ENCODE peak calls at places on chromosomes 4 and X, in four cellular contexts. A is fibroblast of lung, L is OCI-LY7, I is HCT116. D is an unnamed sample.

GRCh38 chrX:106959897-106960296 is 39.7 kb downstream of the CLDN2 start:
- DNase-seq in I (no peak), L (no peak), A (no peak), D (peak; percentile 47)

GRCh38 chr4:6338175-6338950 is 68.7 kb downstream of the WFS1 start:
- DNase-seq in L (peak; percentile 38), A (no peak), I (no peak), D (no peak)

GRCh38 chr4:57020467-57021101 is 41.9 kb downstream of the POLR2B start:
- DNase-seq in A (peak; percentile 88), I (no peak), L (no peak), D (no peak)

GRCh38 chr4:113689394-113689793 is 72.1 kb downstream of the CAMK2D start:
- DNase-seq in A (no peak), I (no peak), L (no peak), D (no peak)

GRCh38 chr4:14837860-14838259 is 164.4 kb upstream of the CPEB2 start:
- DNase-seq in I (no peak), L (peak; percentile 2), A (no peak), D (peak; percentile 16)

GRCh38 chr4:25160714-25161598 is 707 bp upstream of the SEPSECS start:
- DNase-seq in A (peak; percentile 40), L (peak; percentile 19), I (no peak), D (no peak)

GRCh38 chr4:126238010-126238409 is 923.3 kb downstream of the FAT4 start:
- DNase-seq in A (no peak), I (no peak), L (no peak), D (peak; percentile 40)

GRCh38 chr4:159757471-159757870 is 654.6 kb downstream of the RAPGEF2 start:
- DNase-seq in A (no peak), I (no peak), L (no peak), D (no peak)

GRCh38 chrX:106912864-106913263 is 7.3 kb upstream of the CLDN2 start:
- DNase-seq in L (no peak), I (no peak), A (peak; percentile 45), D (no peak)

GRCh38 chrX:153773218-153773611 is 7.6 kb upstream of the SRPK3 start:
- DNase-seq in L (no peak), I (no peak), A (no peak), D (no peak)

GRCh38 chr4:183601381-183601780 is 57.6 kb downstream of the RWDD4 start:
- DNase-seq in I (no peak), L (no peak), A (no peak), D (no peak)

GRCh38 chrX:10615931-10616780 is 4.2 kb downstream of the MID1 start:
- DNase-seq in A (peak; percentile 71), L (peak; percentile 28), I (no peak), D (peak; percentile 75)

GRCh38 chr4:150297861-150298474 is 219.7 kb downstream of the DCLK2 start:
- DNase-seq in L (peak; percentile 48), I (peak; percentile 45), A (peak; percentile 53), D (peak; percentile 74)
- TF ChIP-seq CTCF in L (peak; percentile 90), I (peak; percentile 52), A (peak; percentile 69), D (peak; percentile 94)

GRCh38 chr4:62117879-62118278 is 917.8 kb downstream of the ADGRL3 start:
- DNase-seq in L (no peak), A (peak; percentile 7), I (no peak), D (no peak)
- H2AFZ ChIP-seq in L (no peak overlapping the region), A (no peak overlapping the region), I (no peak overlapping the region), D (no peak overlapping the region)

GRCh38 chr4:106496066-106496465 is 127.5 kb upstream of the GIMD1 start:
- DNase-seq in L (no peak), A (no peak), I (no peak), D (no peak)

GRCh38 chr4:106494066-106494465 is 125.5 kb upstream of the GIMD1 start:
- DNase-seq in I (no peak), A (peak; percentile 14), L (no peak), D (no peak)

GRCh38 chr4:106497271-106497670 is 128.7 kb upstream of the GIMD1 start:
- DNase-seq in L (no peak), I (no peak), A (peak; percentile 0), D (no peak)

DNA sequence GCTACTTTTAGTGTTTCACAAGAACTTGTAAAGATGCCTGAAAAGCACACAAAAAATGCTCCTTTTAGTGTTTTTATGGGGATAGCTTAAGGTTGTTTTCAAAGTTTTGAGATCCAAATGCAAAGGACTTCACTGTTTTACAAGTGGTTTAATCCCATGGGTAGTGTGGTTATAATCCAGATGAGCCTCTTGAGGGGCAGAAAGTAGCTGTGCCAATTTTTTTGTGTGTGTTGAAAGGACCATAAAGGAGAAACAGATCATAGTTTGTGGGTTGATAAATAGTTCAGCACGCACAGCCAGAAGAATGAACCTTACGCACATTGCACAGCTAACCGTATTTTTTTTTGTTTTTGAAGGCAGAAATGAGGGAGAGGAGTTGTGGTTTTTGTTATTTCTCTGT is 126.9 kb upstream of the GIMD1 start:
- DNase-seq in I (no peak), A (peak; percentile 9), L (no peak), D (no peak)
- H3K4me3 ChIP-seq in I (no peak overlapping the region), A (no peak overlapping the region), L (no peak overlapping the region), D (no peak overlapping the region)

GRCh38 chr4:77852892-77853495 is 9.6 kb upstream of the MRPL1 start:
- DNase-seq in I (no peak), A (no peak), L (peak; percentile 48), D (no peak)
- TF ChIP-seq CTCF in I (no peak), A (no peak), L (no peak), D (no peak)

GRCh38 chr4:17096692-17097091 is 198.2 kb upstream of the LDB2 start:
- DNase-seq in L (no peak), A (peak; percentile 29), I (no peak), D (no peak)

GRCh38 chr4:17092990-17093880 is 194.8 kb upstream of the LDB2 start:
- DNase-seq in I (no peak), L (no peak), A (no peak), D (no peak)

GRCh38 chr4:17094209-17094608 is 195.8 kb upstream of the LDB2 start:
- DNase-seq in A (peak; percentile 26), L (no peak), I (no peak), D (no peak)

GRCh38 chr4:17095771-17096170 is 197.3 kb upstream of the LDB2 start:
- DNase-seq in A (no peak), I (no peak), L (no peak), D (no peak)

GRCh38 chr4:17094811-17095210 is 196.4 kb upstream of the LDB2 start:
- DNase-seq in L (no peak), I (no peak), A (peak; percentile 36), D (no peak)
- H2AFZ ChIP-seq in L (no peak overlapping the region), I (no peak overlapping the region), A (peak overlapping the region; percentile 17), D (peak overlapping the region; percentile 85)

DNA sequence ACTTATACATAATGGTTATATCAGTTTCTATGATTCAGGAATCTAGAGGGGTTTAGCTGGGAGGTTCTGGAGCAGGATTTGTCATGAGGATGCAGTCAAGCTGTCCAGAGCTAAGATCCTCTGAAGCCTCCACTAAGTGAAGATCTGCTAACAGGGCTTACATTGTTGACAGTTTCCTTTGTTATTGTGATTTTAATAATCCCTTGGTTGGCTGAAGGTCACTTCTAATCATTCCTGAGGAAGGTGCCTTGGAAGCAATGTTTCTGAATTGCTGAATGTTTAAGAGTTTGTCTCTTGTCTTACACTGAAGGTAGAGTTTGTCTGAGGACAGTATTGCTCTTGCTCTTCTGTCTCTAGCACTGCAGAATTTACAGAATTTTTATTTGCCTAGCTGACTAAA is 41.3 kb downstream of the BANK1 start:
- DNase-seq in L (no peak), A (no peak), I (no peak), D (no peak)
- H3K4me3 ChIP-seq in L (no peak overlapping the region), A (no peak overlapping the region), I (no peak overlapping the region), D (no peak overlapping the region)

GRCh38 chr4:98928131-98928504 is 815 bp downstream of the EIF4E start:
- DNase-seq in L (peak; percentile 84), A (peak; percentile 84), I (peak; percentile 64), D (peak; percentile 93)

GRCh38 chr4:98929341-98930267 is 671 bp upstream of the EIF4E start:
- DNase-seq in L (peak; percentile 24), A (peak; percentile 98), I (peak; percentile 94), D (no peak)

GRCh38 chr4:98930311-98930865 is 1.5 kb upstream of the EIF4E start:
- DNase-seq in A (no peak), L (no peak), I (no peak), D (no peak)

GRCh38 chr4:98932539-98932938 is 3.6 kb upstream of the EIF4E start:
- DNase-seq in A (peak; percentile 60), L (no peak), I (no peak), D (no peak)

DNA sequence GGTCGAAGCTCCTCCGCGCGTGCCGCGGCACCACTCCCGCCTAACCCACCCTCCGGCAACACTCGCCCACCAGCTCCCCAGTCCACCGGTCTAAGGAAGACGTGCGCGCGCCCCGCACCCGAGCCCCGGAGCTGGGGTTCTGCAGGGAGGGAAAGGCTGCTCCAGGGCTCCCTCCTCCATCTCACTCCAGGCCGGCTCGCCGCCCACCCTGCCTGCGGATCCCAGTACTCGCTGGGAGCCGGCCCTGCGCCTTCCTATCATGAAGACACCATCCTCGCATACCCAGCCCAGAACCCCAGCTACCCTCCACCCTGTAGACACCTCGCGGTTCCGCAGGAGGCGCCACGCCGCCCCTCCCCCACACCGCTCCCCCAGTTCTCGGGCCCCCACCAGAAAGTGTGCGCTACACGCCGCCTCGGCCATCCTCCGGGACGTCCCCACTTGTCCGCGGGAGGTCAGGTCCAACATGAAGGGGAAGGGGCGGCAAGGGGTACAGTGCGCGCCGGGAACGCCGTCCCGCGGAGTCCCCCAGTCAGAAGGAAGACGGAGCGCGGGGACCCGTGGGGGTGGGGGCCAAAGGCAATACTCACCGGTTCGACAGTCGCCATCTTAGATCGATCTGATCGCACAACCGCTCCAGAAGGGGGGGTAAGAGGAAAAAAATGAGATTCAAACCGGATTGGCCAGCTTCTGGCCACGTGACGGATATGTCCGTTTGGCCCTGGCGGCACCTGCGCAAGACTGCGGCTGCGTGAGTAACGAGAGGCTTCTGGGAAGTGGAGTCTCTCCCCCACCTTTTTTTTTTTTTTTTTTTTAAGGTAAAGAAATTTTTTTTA is at the start of gene EIF4E:
- DNase-seq in A (peak; percentile 99), L (peak; percentile 99), I (peak; percentile 99), D (peak; percentile 98)
- TF ChIP-seq CTCF in A (no peak), L (peak; percentile 45), I (no peak), D (peak; percentile 32)

GRCh38 chrX:120791013-120791643 is 84.5 kb downstream of the CT47B1 start:
- DNase-seq in L (no peak), I (peak; percentile 19), A (peak; percentile 79), D (no peak)

GRCh38 chrX:120797201-120797938 is 78.3 kb downstream of the CT47B1 start:
- DNase-seq in L (no peak), I (no peak), A (peak; percentile 49), D (no peak)

GRCh38 chrX:120795301-120795700 is 80.4 kb downstream of the CT47B1 start:
- DNase-seq in A (peak; percentile 68), I (no peak), L (no peak), D (no peak)

GRCh38 chrX:120793098-120793497 is 82.6 kb downstream of the CT47B1 start:
- DNase-seq in A (no peak), L (no peak), I (no peak), D (no peak)

GRCh38 chrX:120794525-120794975 is 81.1 kb downstream of the CT47B1 start:
- DNase-seq in A (peak; percentile 63), I (no peak), L (no peak), D (no peak)
- H2AFZ ChIP-seq in A (no peak overlapping the region), I (no peak overlapping the region), L (peak overlapping the region; percentile 46), D (no peak overlapping the region)